ENCODE peak calls at places on chromosomes 5 and 9, in six cellular contexts. L is stimulated activated CD4-positive, alpha-beta T cell treated with anti-CD3 and anti-CD28 coated beads, Interleukin-1b, Interleukin-23, amount 100 ng/mL, for 48 hours; S is RKO; B is lower leg skin; V is H9; Z is NCI-H1417. H is an unnamed sample.

GRCh38 chr9:134483361-134484184 is 157.3 kb downstream of the RXRA start:
- DNase-seq in V (no peak), S (no peak), B (peak; percentile 58), L (no peak), Z (no peak), H (no peak)

GRCh38 chr5:116358015-116358523 is 216.6 kb downstream of the SEMA6A start:
- DNase-seq in V (no peak), S (no peak), L (no peak), Z (no peak), B (no peak), H (no peak)

GRCh38 chr9:13377286-13377925 is 97.9 kb upstream of the MPDZ start:
- DNase-seq in V (no peak), B (no peak), L (no peak), Z (peak; percentile 7), S (no peak), H (no peak)

GRCh38 chr9:126643945-126644527 is 30.3 kb downstream of the LMX1B start:
- DNase-seq in V (no peak), L (no peak), B (no peak), Z (peak; percentile 16), S (no peak), H (no peak)

GRCh38 chr5:143738415-143739401 is 73.3 kb upstream of the HMHB1 start:
- DNase-seq in L (no peak), Z (no peak), B (no peak), V (no peak), S (no peak), H (no peak)

GRCh38 chr5:73437126-73438047 is 11.2 kb downstream of the FOXD1 start:
- DNase-seq in B (no peak), L (no peak), S (no peak), V (peak; percentile 80), Z (peak; percentile 27), H (peak; percentile 22)

GRCh38 chr5:61811052-61811451 is 479.0 kb downstream of the ZSWIM6 start:
- DNase-seq in V (no peak), Z (no peak), B (no peak), L (no peak), S (no peak), H (no peak)

GRCh38 chr5:91189480-91190332 is 193.4 kb downstream of the ARRDC3 start:
- DNase-seq in B (peak; percentile 86), Z (no peak), V (no peak), L (no peak), S (no peak), H (no peak)

GRCh38 chr9:2722715-2723114 is 5.4 kb downstream of the KCNV2 start:
- DNase-seq in L (no peak), V (peak; percentile 40), Z (no peak), B (no peak), S (no peak), H (peak; percentile 11)

GRCh38 chr5:96384353-96384752 is 48.7 kb downstream of the PCSK1 start:
- DNase-seq in Z (no peak), L (no peak), S (peak; percentile 76), V (no peak), B (no peak), H (no peak)

GRCh38 chr5:142281012-142281374 is 43.8 kb downstream of the SPRY4 start:
- DNase-seq in V (no peak), S (no peak), Z (no peak), B (no peak), L (no peak), H (no peak)

GRCh38 chr5:114393159-114393558 is 31.3 kb downstream of the KCNN2 start:
- DNase-seq in L (no peak), V (no peak), S (no peak), Z (no peak), B (no peak), H (no peak)

GRCh38 chr5:154513669-154514084 is 35.6 kb upstream of the HAND1 start:
- DNase-seq in B (no peak), V (no peak), Z (no peak), L (no peak), S (no peak), H (peak; percentile 40)

GRCh38 chr5:372911-373709 is 51.6 kb downstream of the AHRR start:
- DNase-seq in V (peak; percentile 46), L (no peak), B (peak; percentile 85), Z (peak; percentile 93), S (no peak), H (peak; percentile 16)

GRCh38 chr9:99211746-99212145 is 10.0 kb downstream of the ALG2 start:
- DNase-seq in L (no peak), B (no peak), V (peak; percentile 55), S (no peak), Z (no peak), H (no peak)

GRCh38 chr5:72597456-72597948 is 90.3 kb upstream of the ZNF366 start:
- DNase-seq in L (no peak), S (peak; percentile 36), V (no peak), B (no peak), Z (no peak), H (no peak)

GRCh38 chr5:140104100-140104499 is 9.8 kb upstream of the PURA start:
- DNase-seq in L (no peak), V (no peak), B (no peak), Z (no peak), S (no peak), H (no peak)

GRCh38 chr5:132797651-132798050 is 15.5 kb upstream of the SOWAHA start:
- DNase-seq in V (no peak), L (no peak), B (no peak), S (no peak), Z (no peak), H (no peak)

GRCh38 chr5:103774736-103775135 is 212.1 kb upstream of the NUDT12 start:
- DNase-seq in L (no peak), V (no peak), Z (no peak), B (no peak), S (peak; percentile 51), H (no peak)

GRCh38 chr5:140883373-140883772 is 1.4 kb downstream of the PCDHA13 start:
- DNase-seq in Z (no peak), L (no peak), B (no peak), S (no peak), V (no peak), H (no peak)